ENCODE peak calls at places on chromosomes 11 and 22, in nine cellular contexts. J, L, M, Z, V, D, A, W and B are unnamed samples.

GRCh38 chr22:31556627-31557203 is 60.4 kb downstream of the SFI1 start:
- DNase-seq in V (no peak), D (no peak), W (no peak), L (peak), A (peak), M (no peak), Z (peak), J (peak), B (no peak)

GRCh38 chr11:15095736-15096228 is 18.9 kb upstream of the INSC start:
- DNase-seq in V (no peak), A (no peak), L (no peak), J (no peak), D (no peak), Z (no peak), W (no peak), M (no peak), B (no peak)

GRCh38 chr11:102456381-102456780 is 3.8 kb upstream of the TMEM123 start:
- DNase-seq in D (no peak), W (no peak), M (no peak), A (peak), Z (no peak), L (no peak), J (no peak), V (no peak), B (no peak)

GRCh38 chr11:7927635-7928034 is 3.4 kb downstream of the OR10A6 start:
- DNase-seq in V (no peak), D (no peak), L (no peak), Z (no peak), A (peak), J (no peak), M (no peak), W (no peak), B (no peak)

GRCh38 chr11:10294289-10294953 is 402 bp upstream of the SBF2 start:
- DNase-seq in D (peak), W (peak), Z (no peak), M (peak), V (peak), J (peak), A (peak), L (peak), B (no peak)

GRCh38 chr11:20464566-20464965 is 77.0 kb downstream of the PRMT3 start:
- DNase-seq in A (no peak), D (no peak), M (no peak), V (no peak), J (no peak), Z (no peak), W (no peak), L (no peak), B (no peak)

GRCh38 chr11:1392111-1392510 is 2.4 kb downstream of the BRSK2 start:
- DNase-seq in L (no peak), W (no peak), J (no peak), M (no peak), V (no peak), Z (no peak), A (no peak), D (no peak), B (no peak)

GRCh38 chr11:27913650-27914049 is 194.3 kb downstream of the KIF18A start:
- DNase-seq in D (no peak), M (no peak), V (no peak), A (peak), Z (peak), L (no peak), J (no peak), W (no peak), B (no peak)

GRCh38 chr11:46367244-46367915 is 14.1 kb upstream of the MDK start:
- DNase-seq in W (peak), V (peak), M (peak), D (no peak), Z (peak), A (peak), J (no peak), L (peak), B (peak)

GRCh38 chr11:118691926-118692830 is 12.7 kb upstream of the TREH start:
- DNase-seq in M (no peak), L (no peak), W (no peak), A (peak), J (no peak), Z (peak), V (no peak), D (peak), B (no peak)

GRCh38 chr11:81673001-81673400 is 1060.7 kb downstream of the FAM181B start:
- DNase-seq in D (no peak), V (no peak), M (no peak), Z (no peak), A (no peak), J (no peak), W (no peak), L (no peak), B (no peak)

GRCh38 chr22:29827091-29827490 is 11.0 kb downstream of the ASCC2 start:
- DNase-seq in A (no peak), V (no peak), M (no peak), W (no peak), J (no peak), L (no peak), Z (no peak), D (no peak), B (no peak)

GRCh38 chr11:57255618-57256017 is 18.6 kb upstream of the APLNR start:
- DNase-seq in D (no peak), Z (no peak), A (no peak), L (no peak), V (no peak), M (no peak), W (no peak), J (no peak), B (no peak)

GRCh38 chr11:85595285-85595884 is 31.8 kb downstream of the DLG2 start:
- DNase-seq in L (peak), J (peak), Z (peak), V (no peak), W (no peak), D (no peak), A (peak), M (no peak), B (no peak)

GRCh38 chr11:78228467-78228866 is 39.7 kb downstream of the USP35 start:
- DNase-seq in D (no peak), V (no peak), L (peak), J (peak), Z (peak), W (no peak), A (peak), M (peak), B (no peak)

GRCh38 chr11:5992150-5992549 is 5.4 kb upstream of the OR52L1 start:
- DNase-seq in L (no peak), D (no peak), W (no peak), Z (no peak), J (no peak), M (no peak), V (no peak), A (no peak), B (no peak)

GRCh38 chr11:117663826-117664225 is 133.2 kb downstream of the DSCAML1 start:
- DNase-seq in J (no peak), M (no peak), A (no peak), Z (no peak), L (peak), W (peak), D (no peak), V (no peak), B (no peak)

DNA sequence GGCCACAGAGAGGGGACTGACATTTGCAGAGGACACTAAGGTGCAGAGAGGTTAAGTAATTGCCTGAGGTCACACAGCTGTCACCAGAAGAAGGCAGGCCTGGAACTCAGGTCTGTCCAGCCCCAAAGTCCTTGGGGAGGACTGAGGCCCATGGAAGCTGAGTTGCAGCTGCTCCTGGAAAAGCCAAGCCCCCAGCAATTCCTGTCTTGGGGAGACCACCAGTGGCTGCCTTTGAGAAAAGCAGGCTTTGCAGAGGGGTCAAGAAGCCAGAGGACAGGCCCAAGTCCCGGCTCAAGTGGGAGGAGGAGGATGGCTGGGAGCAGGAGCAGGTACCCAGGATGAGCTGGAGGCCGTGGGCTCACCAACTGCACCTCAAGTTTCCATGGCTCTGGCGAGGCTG is 3.4 kb downstream of the NFAM1 start:
- DNase-seq in D (no peak), J (no peak), A (no peak), V (no peak), L (no peak), M (no peak), W (no peak), Z (no peak), B (no peak)
- TF ChIP-seq CTCF in D (no peak), J (no peak), A (no peak), V (no peak), L (peak), M (no peak), W (no peak), Z (no peak), B (no peak)

GRCh38 chr22:17566776-17567175 is 3.5 kb downstream of the SLC25A18 start:
- DNase-seq in V (no peak), M (no peak), W (no peak), Z (no peak), L (no peak), J (no peak), D (no peak), A (no peak), B (no peak)

GRCh38 chr22:17559188-17559587 is 4.1 kb upstream of the SLC25A18 start:
- DNase-seq in L (no peak), D (no peak), Z (no peak), J (no peak), A (no peak), M (no peak), W (no peak), V (no peak), B (no peak)

GRCh38 chr22:17563936-17564391 is 666 bp downstream of the SLC25A18 start:
- DNase-seq in D (no peak), L (no peak), V (peak), M (no peak), J (no peak), Z (no peak), A (peak), W (no peak), B (no peak)

GRCh38 chr22:17565986-17566687 is 2.8 kb downstream of the SLC25A18 start:
- DNase-seq in D (no peak), A (no peak), V (no peak), W (no peak), M (no peak), J (no peak), Z (no peak), L (no peak), B (no peak)

GRCh38 chr22:17562906-17563870 is at the start of gene SLC25A18:
- DNase-seq in V (peak), L (peak), M (peak), W (no peak), Z (no peak), A (peak), J (no peak), D (no peak), B (no peak)
- TF ChIP-seq CTCF in V (peak), L (peak), M (peak), W (peak), Z (no peak), A (peak), J (no peak), D (no peak), B (no peak)

GRCh38 chr22:23242473-23243001 is 62.2 kb downstream of the BCR start:
- DNase-seq in W (peak), M (peak), A (no peak), D (no peak), L (peak), Z (no peak), V (no peak), J (no peak), B (no peak)
- TF ChIP-seq CTCF in W (no peak), M (peak), A (no peak), D (no peak), L (no peak), Z (no peak), V (no peak), J (no peak), B (no peak)

GRCh38 chr22:33126881-33127280 is 68.7 kb upstream of the SYN3 start:
- DNase-seq in L (peak), Z (no peak), M (peak), V (no peak), J (no peak), D (no peak), W (no peak), A (peak), B (no peak)
- TF ChIP-seq CTCF in L (peak), Z (no peak), M (peak), V (no peak), J (peak), D (no peak), W (peak), A (no peak), B (no peak)